ENCODE peak calls at places on chromosomes 16 and 17, in ten cellular contexts. R is PC-3, D is endothelial cell of umbilical vein, J is NT2/D1, I is HCT116, X is GM23248, F is mammary epithelial cell, L is neuronal stem cell, E is H1, H is GM12878. Y is an unnamed sample.

GRCh38 chr16:4115209-4115940 is 867 bp downstream of the ADCY9 start:
- DNase-seq in F (peak; percentile 57), I (no peak), J (no peak), D (peak; percentile 44), H (no peak), L (peak; percentile 61), E (peak; percentile 75), X (peak; percentile 92), R (peak; percentile 33), Y (peak; percentile 89)

GRCh38 chr17:35906559-35907265 is 23.9 kb downstream of the RDM1 start:
- DNase-seq in E (no peak), I (no peak), X (peak; percentile 51), D (no peak), J (no peak), L (no peak), F (no peak), R (no peak), H (no peak), Y (no peak)

GRCh38 chr17:1562178-1562643 is 381 bp downstream of the PITPNA start:
- DNase-seq in I (no peak), E (no peak), J (no peak), H (no peak), L (no peak), R (no peak), X (peak; percentile 68), D (peak; percentile 23), F (no peak), Y (peak; percentile 90)

GRCh38 chr17:66412857-66413563 is 110.6 kb downstream of the PRKCA start:
- DNase-seq in L (no peak), J (no peak), D (no peak), I (no peak), F (no peak), X (no peak), R (no peak), E (no peak), H (no peak), Y (no peak)

GRCh38 chr16:22233050-22233405 is 26.9 kb downstream of the EEF2K start:
- DNase-seq in R (no peak), E (no peak), D (no peak), H (no peak), L (no peak), X (no peak), I (no peak), F (no peak), J (no peak), Y (no peak)

GRCh38 chr17:36808181-36808661 is 129.1 kb upstream of the LHX1 start:
- DNase-seq in X (peak; percentile 30), L (peak; percentile 54), H (no peak), J (no peak), E (no peak), D (no peak), R (no peak), F (peak; percentile 19), I (no peak), Y (no peak)

GRCh38 chr17:8754890-8755289 is 3.5 kb downstream of the SPDYE4 start:
- DNase-seq in I (no peak), F (no peak), X (no peak), E (no peak), H (no peak), R (no peak), L (no peak), D (no peak), J (no peak), Y (no peak)

GRCh38 chr16:81516478-81517149 is 72.0 kb downstream of the CMIP start:
- DNase-seq in I (no peak), H (no peak), L (no peak), F (no peak), J (no peak), D (no peak), E (no peak), R (no peak), X (no peak), Y (no peak)

DNA sequence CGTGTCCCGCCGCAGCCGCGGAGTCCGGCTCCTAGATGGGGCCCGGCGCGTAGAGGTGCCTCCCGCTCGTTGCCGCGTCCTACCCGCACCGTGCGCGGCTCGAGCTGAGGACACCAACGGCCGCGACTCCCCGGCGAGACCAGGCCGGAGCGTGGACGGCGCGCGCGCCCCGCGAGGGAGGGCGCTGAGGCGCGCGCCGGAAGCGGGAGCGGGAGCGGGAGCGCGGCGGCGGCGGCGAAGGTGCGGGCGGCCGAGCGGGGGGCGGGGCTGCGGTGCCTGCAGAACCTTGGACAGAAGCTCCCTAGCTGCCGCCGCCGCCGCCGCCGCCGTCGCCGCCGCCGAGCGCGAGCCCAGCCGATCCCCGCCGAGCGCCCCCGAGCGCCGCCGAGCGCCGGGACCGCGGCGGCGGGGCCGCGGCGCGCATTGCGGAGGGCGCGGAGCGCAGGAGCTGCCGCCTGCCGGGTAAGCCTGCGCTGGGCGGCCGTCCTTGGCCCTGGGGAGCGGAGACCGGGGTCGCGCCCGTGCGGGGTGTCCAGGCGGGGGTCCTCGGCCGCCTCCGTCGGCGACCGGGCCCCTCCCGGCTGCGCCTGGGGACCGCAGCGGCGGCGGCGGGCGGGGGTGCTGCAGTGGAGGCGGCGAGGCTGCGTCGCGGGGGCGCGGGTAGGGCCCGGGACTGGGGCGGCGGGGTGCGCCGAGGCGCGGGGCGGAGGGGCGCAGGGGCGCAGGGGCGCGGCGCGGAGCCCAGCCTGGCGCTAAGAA is at the start of gene CDK5R1:
- DNase-seq in F (peak; percentile 66), I (no peak), E (peak; percentile 87), J (no peak), R (peak; percentile 50), X (peak; percentile 86), H (no peak), D (peak; percentile 54), L (peak; percentile 79), Y (peak; percentile 85)
- H3K9ac ChIP-seq in F (peak within 1 kb of the TSS; percentile 29), I (peak within 1 kb of the TSS; percentile 66), E (peak within 1 kb of the TSS; percentile 86), J (peak within 1 kb of the TSS; percentile 79), R (peak within 1 kb of the TSS; percentile 25), X (peak within 1 kb of the TSS; percentile 63), H (peak within 1 kb of the TSS; percentile 79), D (peak within 1 kb of the TSS; percentile 53), L (peak within 1 kb of the TSS; percentile 85), Y (peak within 1 kb of the TSS; percentile 24)

GRCh38 chr16:17381784-17382183 is 89.0 kb downstream of the XYLT1 start:
- DNase-seq in I (no peak), J (no peak), E (no peak), F (no peak), L (no peak), D (no peak), R (no peak), H (no peak), X (no peak), Y (no peak)

GRCh38 chr16:17382949-17383348 is 87.8 kb downstream of the XYLT1 start:
- DNase-seq in E (no peak), H (no peak), X (no peak), J (no peak), I (no peak), R (no peak), D (no peak), F (no peak), L (no peak), Y (no peak)

GRCh38 chr16:17380613-17381012 is 90.1 kb downstream of the XYLT1 start:
- DNase-seq in L (no peak), F (no peak), D (no peak), H (no peak), R (no peak), J (no peak), E (no peak), X (peak; percentile 67), I (no peak), Y (no peak)

GRCh38 chr16:17384473-17384872 is 86.3 kb downstream of the XYLT1 start:
- DNase-seq in H (no peak), X (no peak), L (no peak), D (no peak), R (no peak), F (no peak), I (no peak), J (no peak), E (no peak), Y (no peak)

DNA sequence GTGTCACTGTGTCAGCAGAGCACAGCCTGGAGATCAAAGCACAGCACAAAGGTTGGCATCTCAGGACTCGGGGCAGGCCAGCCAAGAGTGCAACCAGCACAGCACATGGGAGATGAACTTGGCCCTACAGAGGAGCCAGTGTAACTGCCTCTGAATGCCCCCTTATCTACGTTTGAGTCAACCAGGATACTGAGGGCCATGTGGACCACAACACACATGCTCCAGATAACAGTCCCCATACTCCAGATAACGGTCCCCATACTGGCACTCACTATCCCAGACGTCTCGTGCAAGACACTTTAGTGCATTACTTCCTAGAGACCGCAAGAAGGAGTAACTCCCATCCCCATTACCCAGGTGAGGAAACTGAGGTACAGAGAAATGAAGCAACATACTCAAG is 88.2 kb downstream of the XYLT1 start:
- DNase-seq in X (no peak), F (no peak), H (no peak), D (no peak), R (no peak), I (no peak), E (no peak), J (no peak), L (no peak), Y (no peak)
- H3K4me1 ChIP-seq in X (peaks cover 18% of the 10 kb centered on the region), F (no peaks in the 10 kb centered on the region), H (peaks cover 20% of the 10 kb centered on the region), D (peaks cover 18% of the 10 kb centered on the region), R (no peaks in the 10 kb centered on the region), I (no peaks in the 10 kb centered on the region), E (peaks cover 9% of the 10 kb centered on the region), J (peaks cover 12% of the 10 kb centered on the region), L (peaks cover 30% of the 10 kb centered on the region), Y (peaks cover 12% of the 10 kb centered on the region)

DNA sequence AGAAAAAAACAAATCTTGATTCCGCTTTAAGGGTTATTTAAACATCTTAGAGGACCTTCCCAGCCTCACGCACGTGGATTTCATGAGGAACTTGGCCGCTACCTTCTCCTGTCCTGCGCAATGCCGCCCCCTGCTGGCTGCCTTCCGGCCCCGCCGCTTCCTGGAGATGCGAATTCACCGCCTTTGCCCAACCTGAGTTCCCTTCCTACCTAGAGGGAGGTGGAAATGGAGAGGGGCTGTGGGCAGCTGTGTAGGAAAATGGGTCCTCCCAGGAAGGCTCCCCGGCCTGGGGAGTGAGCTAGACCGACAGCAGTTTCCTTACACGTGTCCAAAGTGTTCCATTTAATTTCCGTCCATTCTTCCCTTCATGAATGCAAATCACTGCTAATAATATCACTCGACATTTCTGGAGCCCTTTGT is 1.0 kb upstream of the ABCC12 start:
- DNase-seq in L (peak; percentile 73), I (peak; percentile 62), E (peak; percentile 98), F (peak; percentile 66), H (no peak), X (peak; percentile 89), J (peak; percentile 80), D (peak; percentile 63), R (peak; percentile 80), Y (peak; percentile 91)
- H3K4me3 ChIP-seq in L (no peak overlapping the region), I (no peak overlapping the region), E (no peak overlapping the region), F (no peak overlapping the region), H (no peak overlapping the region), X (peak overlapping the region; percentile 37), J (no peak overlapping the region), D (no peak overlapping the region), R (no peak overlapping the region), Y (no peak overlapping the region)

GRCh38 chr16:30112197-30113030 is 923 bp downstream of the GDPD3 start:
- DNase-seq in I (no peak), X (peak; percentile 69), R (peak; percentile 32), E (peak; percentile 94), L (no peak), D (no peak), F (peak; percentile 12), J (peak; percentile 75), H (no peak), Y (peak; percentile 78)

GRCh38 chr16:30115238-30115637 is 1.9 kb upstream of the GDPD3 start:
- DNase-seq in R (no peak), F (no peak), H (no peak), I (no peak), L (no peak), J (no peak), X (no peak), E (no peak), D (no peak), Y (no peak)

GRCh38 chr16:30113031-30113710 is at the start of gene GDPD3:
- DNase-seq in H (no peak), F (peak; percentile 29), J (no peak), E (peak; percentile 55), I (no peak), R (peak; percentile 33), X (peak; percentile 44), D (no peak), L (no peak), Y (peak; percentile 85)

GRCh38 chr16:30113711-30114333 is 485 bp upstream of the GDPD3 start:
- DNase-seq in F (peak; percentile 48), X (peak; percentile 63), J (no peak), R (no peak), H (no peak), I (no peak), D (no peak), L (no peak), E (peak; percentile 46), Y (no peak)

GRCh38 chr16:30114411-30114810 is 1.1 kb upstream of the GDPD3 start:
- DNase-seq in H (no peak), E (no peak), X (no peak), J (no peak), I (no peak), D (no peak), L (no peak), F (no peak), R (no peak), Y (no peak)
- H3K9ac ChIP-seq in H (no peak overlapping the region), E (no peak overlapping the region), X (no peak overlapping the region), J (no peak overlapping the region), I (no peak overlapping the region), D (no peak overlapping the region), L (no peak overlapping the region), F (no peak overlapping the region), R (no peak overlapping the region), Y (no peak overlapping the region)